ENCODE peak calls at places on chromosomes 6 and 20, in four cellular contexts. One of them, this sample, is unnamed. For H3K4me1, the result is how much of the 10 kb centered on the place peaks cover.

GRCh38 chr6:29748391-29749352 is 25.4 kb downstream of the HLA-F start:
- DNase-seq in hepatocyte: peak
- DNase-seq in left ventricle myocardium inferior: peak
- DNase-seq in lower lobe of right lung: peak
- DNase-seq in this sample: peak

GRCh38 chr6:135496805-135497411 is 632 bp downstream of the AHI1 start:
- DNase-seq in lower lobe of right lung: no peak
- DNase-seq in hepatocyte: no peak
- DNase-seq in left ventricle myocardium inferior: no peak
- DNase-seq in this sample: no peak

GRCh38 chr20:46642944-46643343 is 8.3 kb downstream of the SLC13A3 start:
- DNase-seq in left ventricle myocardium inferior: no peak
- DNase-seq in hepatocyte: no peak
- DNase-seq in lower lobe of right lung: no peak
- DNase-seq in this sample: no peak

GRCh38 chr6:11978169-11978987 is 33.7 kb upstream of the HIVEP1 start:
- DNase-seq in hepatocyte: no peak
- DNase-seq in left ventricle myocardium inferior: no peak
- DNase-seq in lower lobe of right lung: no peak
- DNase-seq in this sample: no peak

GRCh38 chr6:158417760-158418098 is 105.5 kb downstream of the TULP4 start:
- DNase-seq in left ventricle myocardium inferior: no peak
- DNase-seq in lower lobe of right lung: no peak
- DNase-seq in hepatocyte: no peak
- DNase-seq in this sample: no peak

GRCh38 chr20:9301129-9302072 is 213.0 kb upstream of the LAMP5 start:
- DNase-seq in left ventricle myocardium inferior: no peak
- DNase-seq in hepatocyte: peak
- DNase-seq in lower lobe of right lung: no peak
- DNase-seq in this sample: no peak

GRCh38 chr20:19688031-19688806 is 69.8 kb upstream of the RIN2 start:
- DNase-seq in lower lobe of right lung: peak
- DNase-seq in left ventricle myocardium inferior: peak
- DNase-seq in hepatocyte: peak
- DNase-seq in this sample: peak

GRCh38 chr20:10171864-10172751 is 46.5 kb upstream of the SNAP25 start:
- DNase-seq in left ventricle myocardium inferior: no peak
- DNase-seq in hepatocyte: peak
- DNase-seq in lower lobe of right lung: peak
- DNase-seq in this sample: peak

GRCh38 chr20:62225026-62225425 is 4.9 kb upstream of the HRH3 start:
- DNase-seq in hepatocyte: no peak
- DNase-seq in lower lobe of right lung: no peak
- DNase-seq in left ventricle myocardium inferior: no peak
- DNase-seq in this sample: no peak
- H3K4me1 ChIP-seq in hepatocyte: under half
- H3K4me1 ChIP-seq in lower lobe of right lung: under half
- H3K4me1 ChIP-seq in left ventricle myocardium inferior: under half
- H3K4me1 ChIP-seq in this sample: under half

DNA sequence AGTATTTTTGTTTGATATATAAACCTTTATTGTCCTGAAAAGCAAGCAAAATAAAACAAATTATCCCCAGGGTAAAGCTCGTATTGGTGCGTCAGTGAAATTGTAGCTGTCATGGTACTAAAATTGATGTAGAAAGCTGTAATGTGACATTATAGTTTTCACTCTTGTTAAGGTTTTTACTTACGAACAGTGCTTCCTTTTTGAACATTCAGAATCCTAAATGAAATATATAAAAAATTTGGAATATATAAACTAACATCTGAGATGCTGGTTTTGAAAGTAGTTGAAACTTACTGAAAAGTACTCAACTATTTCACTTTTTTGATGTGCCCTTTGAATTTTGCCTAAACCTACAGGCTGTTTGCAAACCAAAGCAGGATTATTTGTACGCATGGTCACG is 42.2 kb downstream of the DUSP22 start:
- DNase-seq in left ventricle myocardium inferior: no peak
- DNase-seq in lower lobe of right lung: no peak
- DNase-seq in hepatocyte: no peak
- DNase-seq in this sample: no peak
- H3K4me1 ChIP-seq in left ventricle myocardium inferior: half or more
- H3K4me1 ChIP-seq in lower lobe of right lung: under half
- H3K4me1 ChIP-seq in hepatocyte: under half
- H3K4me1 ChIP-seq in this sample: under half

GRCh38 chr6:113843500-113844068 is 13.6 kb upstream of the MARCKS start:
- DNase-seq in hepatocyte: no peak
- DNase-seq in lower lobe of right lung: no peak
- DNase-seq in left ventricle myocardium inferior: no peak
- DNase-seq in this sample: no peak
- H3K4me1 ChIP-seq in hepatocyte: under half
- H3K4me1 ChIP-seq in lower lobe of right lung: under half
- H3K4me1 ChIP-seq in left ventricle myocardium inferior: under half
- H3K4me1 ChIP-seq in this sample: under half

GRCh38 chr6:93123585-93123984 is 295.8 kb downstream of the EPHA7 start:
- DNase-seq in left ventricle myocardium inferior: no peak
- DNase-seq in hepatocyte: no peak
- DNase-seq in lower lobe of right lung: no peak
- DNase-seq in this sample: no peak

GRCh38 chr6:93124226-93124625 is 295.1 kb downstream of the EPHA7 start:
- DNase-seq in hepatocyte: no peak
- DNase-seq in lower lobe of right lung: no peak
- DNase-seq in left ventricle myocardium inferior: no peak
- DNase-seq in this sample: no peak

DNA sequence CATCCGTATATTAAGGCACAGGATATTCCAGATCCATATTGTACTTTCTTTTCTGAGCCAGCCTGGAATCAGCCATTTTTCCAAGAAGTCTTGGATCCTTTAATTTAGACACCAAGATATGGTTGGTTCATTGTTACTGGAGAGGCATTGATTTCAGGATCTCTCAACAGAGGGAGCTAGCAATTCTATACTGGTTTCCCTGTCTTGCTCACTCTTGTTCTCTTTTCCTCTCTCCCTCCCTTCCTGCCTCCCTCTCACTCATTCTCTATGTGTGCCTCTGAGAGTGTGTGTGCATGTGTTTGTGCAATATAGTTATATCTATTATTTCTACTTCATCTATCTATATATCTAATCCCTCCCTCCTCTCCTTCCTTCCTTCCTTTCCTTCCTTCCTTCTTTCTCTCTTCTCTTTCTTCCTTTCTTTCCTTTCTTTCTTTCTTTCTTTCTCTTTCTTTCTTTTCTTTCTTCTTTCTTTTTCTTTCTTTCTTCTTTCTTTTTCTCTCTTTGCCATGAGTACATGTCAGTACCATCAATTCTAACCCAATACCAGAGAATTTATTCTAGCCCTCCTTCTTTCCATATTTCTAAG is 299.1 kb downstream of the EPHA7 start:
- DNase-seq in lower lobe of right lung: no peak
- DNase-seq in left ventricle myocardium inferior: no peak
- DNase-seq in hepatocyte: no peak
- DNase-seq in this sample: no peak
- H3K4me1 ChIP-seq in lower lobe of right lung: under half
- H3K4me1 ChIP-seq in left ventricle myocardium inferior: under half
- H3K4me1 ChIP-seq in hepatocyte: under half
- H3K4me1 ChIP-seq in this sample: under half

DNA sequence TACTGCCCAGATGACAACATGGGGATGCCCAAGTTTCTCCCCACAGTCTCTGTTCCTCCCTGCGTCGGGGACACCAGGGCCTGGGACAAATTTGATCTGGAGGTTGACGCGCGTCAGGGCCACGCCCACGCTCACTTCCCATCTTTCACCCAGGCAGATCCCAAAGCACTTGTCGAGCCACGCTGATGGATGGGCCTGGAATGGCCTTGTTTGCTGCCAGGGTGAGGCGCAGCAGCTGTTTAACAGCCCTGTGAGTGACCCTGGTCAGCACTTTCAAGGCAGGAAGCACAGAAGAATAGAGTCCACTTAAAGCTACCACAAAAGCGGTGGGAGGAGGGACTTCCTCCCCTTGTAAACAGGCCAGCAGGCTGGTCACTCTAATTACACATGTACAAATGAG is 324.7 kb upstream of the JARID2 start:
- DNase-seq in hepatocyte: no peak
- DNase-seq in lower lobe of right lung: peak
- DNase-seq in left ventricle myocardium inferior: peak
- DNase-seq in this sample: peak
- H3K4me1 ChIP-seq in hepatocyte: under half
- H3K4me1 ChIP-seq in lower lobe of right lung: under half
- H3K4me1 ChIP-seq in left ventricle myocardium inferior: under half
- H3K4me1 ChIP-seq in this sample: under half

DNA sequence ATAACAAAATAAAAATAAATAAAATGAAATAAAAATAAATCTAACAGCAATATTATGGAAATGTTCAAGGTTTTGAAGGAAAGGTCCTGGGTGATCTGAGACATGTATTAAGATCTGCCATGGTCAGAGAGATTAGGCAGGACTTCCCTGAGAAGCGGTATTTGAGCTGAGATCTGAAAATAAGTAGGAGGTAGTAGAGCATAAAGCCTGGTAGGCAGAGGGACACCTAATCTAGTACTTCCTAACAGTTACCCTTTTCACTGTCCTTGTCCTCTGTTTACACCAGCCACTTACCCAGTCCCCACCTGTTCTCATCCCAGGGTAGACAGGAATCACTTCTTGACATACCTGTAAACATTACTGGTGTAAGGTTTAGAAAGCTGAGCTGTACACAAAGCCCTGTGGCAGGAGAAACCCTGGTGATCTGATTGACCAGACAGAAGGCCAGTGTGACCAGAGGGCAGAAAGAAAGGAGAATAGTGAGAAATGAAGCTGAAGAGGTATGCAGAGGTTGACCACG is 8.3 kb upstream of the ZNF318 start:
- DNase-seq in lower lobe of right lung: no peak
- DNase-seq in hepatocyte: no peak
- DNase-seq in left ventricle myocardium inferior: no peak
- DNase-seq in this sample: no peak
- H3K4me1 ChIP-seq in lower lobe of right lung: under half
- H3K4me1 ChIP-seq in hepatocyte: under half
- H3K4me1 ChIP-seq in left ventricle myocardium inferior: under half
- H3K4me1 ChIP-seq in this sample: under half

GRCh38 chr6:53800976-53801375 is 6.2 kb downstream of the LRRC1 start:
- DNase-seq in left ventricle myocardium inferior: no peak
- DNase-seq in hepatocyte: no peak
- DNase-seq in lower lobe of right lung: no peak
- DNase-seq in this sample: no peak
- H3K4me1 ChIP-seq in left ventricle myocardium inferior: under half
- H3K4me1 ChIP-seq in hepatocyte: under half
- H3K4me1 ChIP-seq in lower lobe of right lung: under half
- H3K4me1 ChIP-seq in this sample: under half

GRCh38 chr6:144585217-144585814 is 300.2 kb downstream of the UTRN start:
- DNase-seq in lower lobe of right lung: no peak
- DNase-seq in left ventricle myocardium inferior: no peak
- DNase-seq in hepatocyte: peak
- DNase-seq in this sample: no peak

GRCh38 chr6:144582939-144583613 is 297.9 kb downstream of the UTRN start:
- DNase-seq in hepatocyte: peak
- DNase-seq in left ventricle myocardium inferior: peak
- DNase-seq in lower lobe of right lung: peak
- DNase-seq in this sample: peak

GRCh38 chr6:144581807-144582537 is 296.8 kb downstream of the UTRN start:
- DNase-seq in lower lobe of right lung: no peak
- DNase-seq in left ventricle myocardium inferior: no peak
- DNase-seq in hepatocyte: peak
- DNase-seq in this sample: no peak

GRCh38 chr6:144580771-144581170 is 295.6 kb downstream of the UTRN start:
- DNase-seq in hepatocyte: no peak
- DNase-seq in left ventricle myocardium inferior: no peak
- DNase-seq in lower lobe of right lung: no peak
- DNase-seq in this sample: no peak

DNA sequence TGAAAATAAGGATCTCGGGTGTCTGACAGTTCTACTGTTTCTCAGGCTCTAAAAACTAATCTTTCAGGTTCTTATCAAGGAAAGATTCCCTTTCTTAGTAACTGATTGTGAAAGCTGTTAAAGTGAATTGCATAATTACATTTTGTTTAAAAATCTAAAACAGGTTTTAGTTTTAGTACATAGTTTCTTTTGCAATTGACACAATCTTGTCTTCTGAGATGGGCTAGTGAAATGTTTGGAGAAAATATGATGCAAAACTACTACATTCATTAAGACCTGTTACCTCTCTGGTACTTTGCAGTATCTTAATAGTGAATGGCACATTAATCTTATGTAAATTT is 298.4 kb downstream of the UTRN start:
- DNase-seq in hepatocyte: no peak
- DNase-seq in left ventricle myocardium inferior: no peak
- DNase-seq in lower lobe of right lung: no peak
- DNase-seq in this sample: no peak
- H3K4me1 ChIP-seq in hepatocyte: under half
- H3K4me1 ChIP-seq in left ventricle myocardium inferior: under half
- H3K4me1 ChIP-seq in lower lobe of right lung: under half
- H3K4me1 ChIP-seq in this sample: under half

DNA sequence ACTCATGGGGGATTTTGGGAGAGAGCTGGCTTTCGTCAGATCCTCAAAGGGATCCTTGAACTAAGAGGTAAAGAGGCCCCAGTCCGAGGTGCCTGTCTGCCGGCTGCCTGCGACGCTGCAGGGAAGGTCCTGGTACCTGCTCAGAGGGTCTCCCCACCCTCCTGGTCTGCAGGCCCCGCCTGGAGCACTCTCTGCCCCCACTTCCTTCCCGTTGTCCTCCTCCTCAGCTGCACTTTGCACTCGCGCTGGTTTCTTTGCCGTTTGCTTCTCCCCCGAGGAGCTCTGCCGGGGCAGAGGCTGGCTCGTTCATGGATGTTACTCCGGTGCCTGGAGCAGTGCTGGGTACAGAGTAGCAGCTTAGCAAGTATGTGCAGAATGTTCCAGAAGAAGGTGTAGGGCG is 37.0 kb upstream of the GATA5 start:
- DNase-seq in lower lobe of right lung: no peak
- DNase-seq in left ventricle myocardium inferior: no peak
- DNase-seq in hepatocyte: no peak
- DNase-seq in this sample: no peak
- H3K4me1 ChIP-seq in lower lobe of right lung: under half
- H3K4me1 ChIP-seq in left ventricle myocardium inferior: under half
- H3K4me1 ChIP-seq in hepatocyte: under half
- H3K4me1 ChIP-seq in this sample: under half

GRCh38 chr6:3822747-3823445 is 26.3 kb upstream of the FAM50B start:
- DNase-seq in hepatocyte: no peak
- DNase-seq in left ventricle myocardium inferior: no peak
- DNase-seq in lower lobe of right lung: no peak
- DNase-seq in this sample: no peak

GRCh38 chr6:3825331-3825831 is 23.8 kb upstream of the FAM50B start:
- DNase-seq in lower lobe of right lung: peak
- DNase-seq in left ventricle myocardium inferior: peak
- DNase-seq in hepatocyte: peak
- DNase-seq in this sample: peak

GRCh38 chr6:3820563-3820962 is 28.6 kb upstream of the FAM50B start:
- DNase-seq in lower lobe of right lung: no peak
- DNase-seq in left ventricle myocardium inferior: no peak
- DNase-seq in hepatocyte: no peak
- DNase-seq in this sample: no peak

GRCh38 chr6:3825851-3826581 is 23.2 kb upstream of the FAM50B start:
- DNase-seq in left ventricle myocardium inferior: peak
- DNase-seq in hepatocyte: peak
- DNase-seq in lower lobe of right lung: peak
- DNase-seq in this sample: peak

GRCh38 chr6:3823671-3824070 is 25.5 kb upstream of the FAM50B start:
- DNase-seq in lower lobe of right lung: no peak
- DNase-seq in left ventricle myocardium inferior: no peak
- DNase-seq in hepatocyte: no peak
- DNase-seq in this sample: no peak
- H3K4me1 ChIP-seq in lower lobe of right lung: under half
- H3K4me1 ChIP-seq in left ventricle myocardium inferior: half or more
- H3K4me1 ChIP-seq in hepatocyte: under half
- H3K4me1 ChIP-seq in this sample: under half